ENCODE peak calls at places on chromosome 17, in nine cellular contexts. B, G, P, M, V, J, N, H and S are unnamed samples. For H3K36me3, the result is how much of the 10 kb centered on the place peaks cover.

GRCh38 chr17:68302666-68303065 is 11.4 kb downstream of the ARSG start:
- DNase-seq in V (no peak), J (no peak), B (no peak), H (no peak), P (no peak), G (no peak), M (no peak), N (no peak), S (no peak)

GRCh38 chr17:82127704-82128103 is 29.7 kb upstream of the FASN start:
- DNase-seq in J (no peak), B (no peak), M (no peak), G (no peak), N (no peak), P (no peak), V (no peak), H (no peak), S (no peak)

GRCh38 chr17:29838961-29839360 is 91.1 kb downstream of the SSH2 start:
- DNase-seq in V (no peak), G (no peak), P (peak), J (no peak), N (no peak), H (no peak), M (no peak), B (no peak), S (peak)

GRCh38 chr17:78258323-78259229 is 27.1 kb downstream of the TMEM235 start:
- DNase-seq in H (no peak), G (peak), V (no peak), B (no peak), P (peak), M (peak), N (peak), J (no peak), S (peak)

GRCh38 chr17:67194134-67194533 is 50.9 kb downstream of the HELZ start:
- DNase-seq in P (no peak), J (no peak), M (no peak), N (no peak), V (no peak), B (no peak), H (no peak), G (no peak), S (peak)

GRCh38 chr17:40542562-40543411 is 22.5 kb downstream of the CCR7 start:
- DNase-seq in B (peak), N (peak), H (peak), G (peak), V (peak), P (peak), J (no peak), M (peak), S (peak)

GRCh38 chr17:17818088-17818526 is 18.7 kb downstream of the SREBF1 start:
- DNase-seq in G (no peak), H (no peak), P (no peak), J (peak), M (no peak), B (peak), V (peak), N (peak), S (peak)

GRCh38 chr17:7098802-7099459 is 15.7 kb downstream of the ASGR2 start:
- DNase-seq in M (no peak), P (no peak), G (no peak), B (no peak), H (no peak), V (no peak), N (no peak), J (no peak), S (no peak)

GRCh38 chr17:73211745-73212144 is 18.9 kb downstream of the COG1 start:
- DNase-seq in H (no peak), M (no peak), V (no peak), G (peak), N (no peak), P (no peak), J (no peak), B (no peak), S (no peak)

GRCh38 chr17:70021726-70022125 is 53.3 kb upstream of the KCNJ16 start:
- DNase-seq in N (no peak), G (no peak), P (no peak), B (no peak), H (no peak), M (no peak), V (no peak), J (no peak), S (peak)

GRCh38 chr17:9771465-9771864 is 19.9 kb downstream of the DHRS7C start:
- DNase-seq in P (no peak), N (no peak), H (no peak), M (no peak), V (no peak), G (no peak), J (no peak), B (no peak), S (no peak)

GRCh38 chr17:44464037-44464436 is 39.2 kb downstream of the GPATCH8 start:
- DNase-seq in N (no peak), G (no peak), P (no peak), V (no peak), B (no peak), H (no peak), M (no peak), J (no peak), S (no peak)

GRCh38 chr17:65434251-65434650 is 127.2 kb downstream of the AXIN2 start:
- DNase-seq in P (no peak), V (no peak), J (no peak), M (no peak), N (no peak), G (no peak), H (no peak), B (no peak), S (no peak)

GRCh38 chr17:5391678-5392077 is 27.8 kb downstream of the NUP88 start:
- DNase-seq in G (no peak), B (no peak), N (no peak), M (no peak), P (no peak), J (no peak), V (no peak), H (no peak), S (peak)
- H3K36me3 ChIP-seq in G (under half), B (half or more), N (under half), M (half or more), P (half or more), J (under half), V (under half), H (half or more), S (under half)

GRCh38 chr17:57086069-57086930 is 1.3 kb downstream of the AKAP1 start:
- DNase-seq in J (peak), H (no peak), M (no peak), V (peak), P (peak), G (no peak), B (peak), N (no peak), S (no peak)

GRCh38 chr17:57084802-57085447 is at the start of gene AKAP1:
- DNase-seq in J (peak), H (peak), G (peak), V (peak), M (peak), B (peak), N (peak), P (peak), S (peak)

GRCh38 chr17:57084361-57084801 is 665 bp upstream of the AKAP1 start:
- DNase-seq in G (no peak), J (peak), P (no peak), H (no peak), M (no peak), N (no peak), V (no peak), B (no peak), S (no peak)

GRCh38 chr17:57088298-57088697 is 3.3 kb downstream of the AKAP1 start:
- DNase-seq in P (no peak), V (no peak), M (no peak), J (no peak), G (no peak), N (no peak), H (no peak), B (no peak), S (no peak)

GRCh38 chr17:57085448-57086068 is 512 bp downstream of the AKAP1 start:
- DNase-seq in M (peak), G (peak), J (peak), N (peak), P (peak), H (peak), V (peak), B (peak), S (peak)
- TF ChIP-seq CTCF in M (peak), G (no peak), J (peak), N (peak), P (no peak), H (no peak), V (peak), B (no peak), S (peak)

GRCh38 chr17:75241502-75241901 is 19.9 kb downstream of the GGA3 start:
- DNase-seq in N (no peak), M (no peak), J (no peak), P (no peak), V (no peak), B (no peak), G (no peak), H (no peak), S (no peak)

GRCh38 chr17:75240394-75241142 is 20.8 kb downstream of the GGA3 start:
- DNase-seq in G (peak), M (no peak), V (no peak), P (no peak), H (no peak), J (peak), N (no peak), B (no peak), S (peak)

GRCh38 chr17:75242461-75243042 is 18.9 kb downstream of the GGA3 start:
- DNase-seq in B (no peak), V (no peak), G (no peak), P (no peak), N (no peak), M (no peak), J (no peak), H (no peak), S (no peak)

GRCh38 chr17:75241143-75241430 is 20.3 kb downstream of the GGA3 start:
- DNase-seq in M (no peak), J (no peak), H (peak), V (no peak), B (no peak), N (no peak), P (no peak), G (peak), S (no peak)

DNA sequence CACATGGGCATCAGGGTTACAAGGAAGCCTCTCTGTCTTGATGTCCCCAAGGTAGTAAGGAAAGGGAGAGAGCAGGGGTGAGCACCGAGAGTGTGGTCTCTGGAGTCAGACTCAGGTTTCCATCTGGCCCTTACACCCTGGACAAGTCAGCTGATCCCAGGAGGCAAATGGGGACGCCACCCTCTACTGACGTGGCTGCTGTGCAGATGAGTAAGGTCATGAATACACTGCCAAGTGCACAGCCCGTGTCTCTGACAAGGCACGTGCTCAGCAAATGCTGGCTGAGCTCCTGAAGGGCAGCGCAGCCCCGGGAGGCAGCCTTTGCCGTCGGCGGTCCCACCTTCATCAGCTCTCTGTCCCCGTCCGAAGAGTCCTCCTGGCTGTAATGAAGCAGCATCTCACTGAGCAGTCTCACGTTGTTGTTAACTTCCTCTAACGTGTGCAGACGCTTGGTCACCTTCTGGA is 19.4 kb downstream of the GGA3 start:
- DNase-seq in G (peak), J (no peak), N (no peak), V (peak), H (no peak), M (no peak), B (no peak), P (no peak), S (peak)
- H3K36me3 ChIP-seq in G (under half), J (half or more), N (under half), V (under half), H (half or more), M (half or more), B (half or more), P (half or more), S (under half)

GRCh38 chr17:39239640-39240314 is 14.0 kb upstream of the STAC2 start:
- DNase-seq in H (no peak), B (peak), G (no peak), J (peak), M (no peak), V (no peak), P (no peak), N (no peak), S (no peak)
- TF ChIP-seq CTCF in H (peak), B (peak), G (peak), J (peak), M (peak), V (peak), P (peak), N (peak), S (peak)

GRCh38 chr17:50367401-50367800 is 5.6 kb downstream of the MRPL27 start:
- DNase-seq in G (no peak), B (no peak), M (no peak), N (no peak), H (no peak), J (no peak), V (no peak), P (no peak), S (no peak)
- H3K36me3 ChIP-seq in G (under half), B (half or more), M (half or more), N (under half), H (half or more), J (under half), V (under half), P (half or more), S (under half)

GRCh38 chr17:28328325-28328724 is 6.9 kb downstream of the IFT20 start:
- DNase-seq in H (no peak), V (no peak), J (no peak), G (no peak), B (no peak), M (no peak), N (no peak), P (no peak), S (peak)

GRCh38 chr17:28325221-28325620 is 6.2 kb downstream of the TMEM97 start:
- DNase-seq in N (no peak), V (no peak), J (no peak), B (no peak), M (no peak), H (no peak), P (no peak), G (no peak), S (no peak)

GRCh38 chr17:28326114-28326513 is 7.1 kb downstream of the TMEM97 start:
- DNase-seq in N (no peak), V (no peak), P (no peak), M (no peak), H (no peak), B (no peak), G (no peak), J (peak), S (no peak)

GRCh38 chr17:28327031-28327607 is 8.1 kb downstream of the TMEM97 start:
- DNase-seq in M (no peak), J (peak), N (no peak), V (no peak), H (no peak), G (no peak), P (no peak), B (no peak), S (no peak)

DNA sequence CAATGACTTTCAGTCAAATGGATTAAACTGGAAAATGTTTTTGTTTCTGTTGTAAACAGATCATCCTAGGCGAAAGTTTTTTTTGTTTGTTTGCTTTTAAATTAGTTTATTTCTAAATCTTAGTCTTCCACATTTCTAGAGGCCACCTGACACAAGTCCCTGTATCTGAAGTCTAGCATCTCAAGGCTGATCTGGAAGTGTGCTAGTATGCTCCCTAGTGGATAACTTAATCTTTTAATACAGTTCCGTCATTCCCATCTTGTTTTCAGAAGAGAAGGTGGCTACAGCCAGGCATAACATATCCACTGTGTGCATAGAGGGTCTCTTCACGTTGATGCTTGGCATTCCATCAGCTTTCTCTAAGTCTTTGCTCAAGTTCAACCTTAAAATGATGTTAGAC is 7.6 kb downstream of the IFT20 start:
- DNase-seq in B (no peak), M (no peak), G (no peak), P (no peak), N (no peak), V (no peak), H (no peak), J (peak), S (no peak)
- TF ChIP-seq CTCF in B (no peak), M (no peak), G (no peak), P (no peak), N (no peak), V (no peak), H (no peak), J (peak), S (no peak)

GRCh38 chr17:60049936-60050335 is 28.8 kb downstream of the HEATR6 start:
- DNase-seq in H (no peak), N (no peak), V (no peak), P (no peak), B (no peak), M (no peak), G (no peak), J (no peak), S (no peak)
- H3K36me3 ChIP-seq in H (half or more), N (under half), V (under half), P (half or more), B (half or more), M (half or more), G (under half), J (half or more), S (under half)

DNA sequence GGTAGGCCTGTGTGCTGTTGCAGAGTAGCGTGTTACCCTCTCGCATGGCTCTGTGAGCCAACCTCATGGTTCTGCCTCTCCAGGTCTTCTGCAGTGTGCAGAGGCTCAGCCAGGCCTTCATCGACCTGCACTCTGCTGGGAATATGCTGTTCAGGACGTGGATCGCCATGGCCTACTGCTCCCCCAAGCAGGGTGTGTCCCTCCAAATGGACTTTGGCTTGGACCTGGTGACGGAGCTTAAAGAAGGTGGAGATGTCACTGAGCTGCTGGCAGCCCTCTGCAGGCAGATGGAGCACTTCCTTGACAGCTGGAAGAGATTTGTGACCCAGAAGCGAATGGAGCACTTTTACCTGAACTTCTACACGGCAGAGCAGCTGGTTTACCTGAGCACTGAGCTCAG is 75.8 kb upstream of the ENDOV start:
- DNase-seq in P (no peak), H (no peak), J (no peak), M (no peak), G (no peak), N (no peak), V (no peak), B (peak), S (no peak)
- TF ChIP-seq CTCF in P (no peak), H (no peak), J (no peak), M (no peak), G (no peak), N (no peak), V (no peak), B (no peak), S (no peak)